ENCODE peak calls at places on chromosomes 4 and X, in eight cellular contexts. M, R, P, X, L, V, U and H are unnamed samples.

GRCh38 chr4:26557164-26557563 is 26.7 kb upstream of the TBC1D19 start:
- DNase-seq in M (no peak), R (no peak), P (no peak), X (no peak), L (no peak), V (no peak), U (no peak), H (no peak)

GRCh38 chr4:145069361-145069760 is 28.6 kb downstream of the ANAPC10 start:
- DNase-seq in M (no peak), R (no peak), P (no peak), X (no peak), L (no peak), V (no peak), U (no peak), H (no peak)

GRCh38 chr4:137533855-137534254 is 1.6 kb upstream of the PCDH18 start:
- DNase-seq in M (no peak), R (no peak), P (no peak), X (no peak), L (no peak), V (no peak), U (no peak), H (no peak)

GRCh38 chr4:60817609-60818008 is 382.5 kb upstream of the ADGRL3 start:
- DNase-seq in M (no peak), R (no peak), P (no peak), X (no peak), L (no peak), V (no peak), U (no peak), H (no peak)

GRCh38 chr4:3725936-3726895 is 40.0 kb upstream of the ADRA2C start:
- DNase-seq in M (no peak), R (no peak), P (no peak), X (no peak), L (no peak), V (peak), U (no peak), H (no peak)

GRCh38 chr4:38128478-38129451 is 168.6 kb downstream of the PTTG2 start:
- DNase-seq in M (no peak), R (peak), P (no peak), X (peak), L (no peak), V (no peak), U (no peak), H (no peak)

GRCh38 chr4:124321370-124321769 is 391.2 kb downstream of the ANKRD50 start:
- DNase-seq in M (no peak), R (no peak), P (no peak), X (no peak), L (no peak), V (no peak), U (no peak), H (no peak)

GRCh38 chr4:170007113-170007512 is 19.1 kb downstream of the MFAP3L start:
- DNase-seq in M (no peak), R (no peak), P (no peak), X (no peak), L (no peak), V (no peak), U (no peak), H (no peak)

GRCh38 chr4:94307231-94307840 is 35.3 kb downstream of the HPGDS start:
- DNase-seq in M (no peak), R (no peak), P (no peak), X (no peak), L (no peak), V (no peak), U (no peak), H (no peak)

GRCh38 chrX:133999013-133999705 is 13.8 kb upstream of the GPC3 start:
- DNase-seq in M (no peak), R (no peak), P (no peak), X (no peak), L (no peak), V (peak), U (no peak), H (peak)

GRCh38 chrX:149638860-149639259 is 7.3 kb upstream of the TMEM185A start:
- DNase-seq in M (no peak), R (no peak), P (no peak), X (no peak), L (peak), V (no peak), U (no peak), H (no peak)

GRCh38 chr4:172858731-172859230 is 309.8 kb upstream of the GALNT7 start:
- DNase-seq in M (no peak), R (no peak), P (no peak), X (no peak), L (no peak), V (no peak), U (no peak), H (no peak)

GRCh38 chr4:151012836-151013235 is 2.2 kb downstream of the LRBA start:
- DNase-seq in M (no peak), R (peak), P (peak), X (no peak), L (peak), V (no peak), U (no peak), H (no peak)

GRCh38 chr4:42558156-42558555 is 98.7 kb downstream of the ATP8A1 start:
- DNase-seq in M (no peak), R (no peak), P (no peak), X (no peak), L (no peak), V (no peak), U (no peak), H (no peak)

GRCh38 chr4:78310056-78310731 is 241.4 kb upstream of the ANXA3 start:
- DNase-seq in M (no peak), R (no peak), P (no peak), X (no peak), L (no peak), V (no peak), U (no peak), H (no peak)